ENCODE peak calls at places on chromosomes 5 and 9, in five cellular contexts. A is A549, U is K562, G is IMR-90, K is SK-N-SH. T is an unnamed sample.
A peak's percentile ranks its signal among the peaks of the same experiment; 100 is the strongest.

GRCh38 chr5:4419276-4419675 is 720.9 kb upstream of the ADAMTS16 start:
- DNase-seq in A (no peak), U (no peak), G (no peak), K (no peak), T (no peak)

GRCh38 chr5:55350754-55351153 is 43.0 kb downstream of the MTREX start:
- DNase-seq in A (no peak), U (no peak), G (no peak), K (no peak), T (no peak)

GRCh38 chr5:30498972-30499371 is 694.5 kb upstream of the CDH6 start:
- DNase-seq in A (no peak), U (no peak), G (no peak), K (no peak), T (no peak)

GRCh38 chr9:128022886-128023285 is 42.1 kb upstream of the EEIG1 start:
- DNase-seq in A (no peak), U (no peak), G (no peak), K (peak; percentile 39), T (no peak)

GRCh38 chr5:58545912-58546311 is 37.0 kb upstream of the RAB3C start:
- DNase-seq in A (peak; percentile 10), U (no peak), G (no peak), K (no peak), T (no peak)

GRCh38 chr5:145495741-145496140 is 339.4 kb downstream of the PRELID2 start:
- DNase-seq in A (peak; percentile 19), U (no peak), G (peak; percentile 94), K (no peak), T (no peak)

GRCh38 chr9:126412945-126413344 is 86.3 kb downstream of the MVB12B start:
- DNase-seq in A (no peak), U (no peak), G (no peak), K (no peak), T (no peak)

GRCh38 chr9:17318821-17319320 is 184.0 kb downstream of the CNTLN start:
- DNase-seq in A (no peak), U (no peak), G (peak; percentile 27), K (no peak), T (no peak)

GRCh38 chr5:37661227-37661920 is 178.5 kb downstream of the GDNF start:
- DNase-seq in A (no peak), U (no peak), G (no peak), K (no peak), T (no peak)

GRCh38 chr9:99345451-99345850 is 123.4 kb downstream of the SEC61B start:
- DNase-seq in A (no peak), U (no peak), G (no peak), K (no peak), T (no peak)

GRCh38 chr9:5947912-5948311 is 57.2 kb downstream of the MLANA start:
- DNase-seq in A (no peak), U (no peak), G (no peak), K (no peak), T (peak; percentile 13)

GRCh38 chr5:54722846-54723433 is 205.4 kb downstream of the SNX18 start:
- DNase-seq in A (no peak), U (no peak), G (peak; percentile 56), K (no peak), T (no peak)

GRCh38 chr5:135337064-135337463 is 62.0 kb downstream of the MACROH2A1 start:
- DNase-seq in A (no peak), U (no peak), G (no peak), K (peak; percentile 55), T (no peak)

GRCh38 chr9:15735083-15735974 is 182.5 kb downstream of the CCDC171 start:
- DNase-seq in A (peak; percentile 16), U (no peak), G (peak; percentile 94), K (no peak), T (no peak)

GRCh38 chr9:6488395-6488794 is 75.4 kb downstream of the UHRF2 start:
- DNase-seq in A (no peak), U (no peak), G (no peak), K (no peak), T (no peak)

GRCh38 chr5:154767537-154767936 is 12.4 kb downstream of the LARP1 start:
- DNase-seq in A (no peak), U (no peak), G (no peak), K (no peak), T (no peak)

GRCh38 chr5:41427505-41427904 is 82.9 kb downstream of the PLCXD3 start:
- DNase-seq in A (no peak), U (no peak), G (no peak), K (no peak), T (no peak)

GRCh38 chr5:15502208-15502607 is 2.2 kb downstream of the FBXL7 start:
- DNase-seq in A (no peak), U (no peak), G (peak; percentile 63), K (no peak), T (no peak)

GRCh38 chr9:2718698-2719033 is 1.4 kb downstream of the KCNV2 start:
- DNase-seq in A (no peak), U (no peak), G (no peak), K (no peak), T (no peak)

GRCh38 chr5:107670927-107671741 is at the start of gene EFNA5:
- DNase-seq in A (peak; percentile 17), U (no peak), G (peak; percentile 46), K (peak; percentile 71), T (no peak)

GRCh38 chr5:106825379-106825778 is 845.4 kb downstream of the EFNA5 start:
- DNase-seq in A (no peak), U (no peak), G (peak; percentile 2), K (no peak), T (no peak)

GRCh38 chr5:111494350-111494999 is 17.9 kb downstream of the STARD4 start:
- DNase-seq in A (no peak), U (no peak), G (peak; percentile 23), K (no peak), T (peak; percentile 35)

GRCh38 chr5:88279584-88279983 is 10.9 kb upstream of the TMEM161B start:
- DNase-seq in A (no peak), U (no peak), G (peak; percentile 2), K (no peak), T (no peak)
- TF ChIP-seq SMC3 in A (no peak), U (no peak), G (no peak), K (no peak), T (no peak)

DNA sequence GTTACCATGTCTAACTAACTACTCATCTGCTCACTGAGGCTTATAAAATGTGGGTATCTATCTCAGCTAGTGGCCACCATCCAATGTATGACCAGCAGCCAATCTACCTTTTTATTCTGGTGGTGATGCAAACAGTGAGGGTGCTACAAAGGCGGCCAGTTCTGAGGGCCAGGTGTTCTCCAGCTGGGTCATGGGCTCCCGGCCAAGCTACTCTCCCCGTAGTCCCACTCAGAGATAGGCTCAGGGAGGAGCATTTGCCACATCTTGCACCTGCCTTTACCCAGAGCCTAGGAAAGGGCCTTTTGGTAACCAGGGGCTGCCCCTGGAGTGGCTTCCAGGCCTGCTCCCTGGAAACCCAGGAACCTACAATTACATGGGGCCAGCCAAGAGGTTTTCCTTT is 59.0 kb downstream of the PFDN1 start:
- DNase-seq in A (no peak), U (no peak), G (no peak), K (no peak), T (no peak)
- H3K4me2 ChIP-seq in A (no peak overlapping the region), U (no peak overlapping the region), G (no peak overlapping the region), K (no peak overlapping the region), T (no peak overlapping the region)

GRCh38 chr5:65874241-65874640 is 52.1 kb upstream of the ERBIN start:
- DNase-seq in A (no peak), U (no peak), G (peak; percentile 72), K (no peak), T (no peak)
- TF ChIP-seq SMC3 in A (no peak), U (no peak), G (no peak), K (no peak), T (no peak)

GRCh38 chr9:38042626-38043359 is 26.2 kb downstream of the SHB start:
- DNase-seq in A (no peak), U (no peak), G (no peak), K (no peak), T (no peak)
- H3K4me2 ChIP-seq in A (no peak overlapping the region), U (no peak overlapping the region), G (no peak overlapping the region), K (peak overlapping the region; percentile 7), T (no peak overlapping the region)

GRCh38 chr5:157951673-157952373 is 92.9 kb upstream of the CLINT1 start:
- DNase-seq in A (no peak), U (no peak), G (no peak), K (no peak), T (no peak)

GRCh38 chr5:157959355-157959754 is 100.4 kb upstream of the CLINT1 start:
- DNase-seq in A (no peak), U (no peak), G (no peak), K (no peak), T (no peak)

GRCh38 chr5:157955541-157956172 is 96.7 kb upstream of the CLINT1 start:
- DNase-seq in A (no peak), U (no peak), G (no peak), K (no peak), T (no peak)

GRCh38 chr5:157952374-157952685 is 93.4 kb upstream of the CLINT1 start:
- DNase-seq in A (no peak), U (no peak), G (no peak), K (no peak), T (no peak)

DNA sequence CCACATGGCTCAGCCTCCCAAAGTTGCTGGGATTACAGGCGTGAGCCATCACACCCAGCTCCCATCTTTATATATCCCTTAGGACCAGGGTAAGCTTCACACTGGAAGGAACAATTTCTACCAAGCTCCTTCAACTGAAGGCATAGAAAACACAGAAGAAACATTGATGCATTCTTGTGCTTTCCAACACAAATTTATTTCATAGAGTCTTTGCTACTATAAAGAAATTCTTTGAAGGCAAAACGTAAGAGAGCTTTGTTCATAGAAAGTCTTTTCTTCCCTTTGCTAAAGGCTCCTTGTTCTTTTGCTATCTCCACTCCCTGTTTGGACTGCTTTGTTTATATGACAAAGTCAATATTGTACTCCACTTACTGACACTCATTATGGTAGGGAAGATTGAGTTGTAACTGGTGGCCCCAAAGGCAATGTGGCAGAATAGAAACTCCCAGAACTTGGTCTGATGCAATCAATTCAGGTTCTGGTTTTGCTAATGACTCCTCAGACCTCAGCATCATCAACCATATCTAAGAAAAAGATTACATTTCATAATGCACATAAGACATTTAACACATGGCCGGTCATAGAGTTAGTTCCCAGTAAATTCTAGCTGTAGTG is 97.4 kb upstream of the CLINT1 start:
- DNase-seq in A (no peak), U (no peak), G (no peak), K (peak; percentile 27), T (no peak)
- TF ChIP-seq SMC3 in A (no peak), U (no peak), G (no peak), K (no peak), T (no peak)

T was measured in GM12878.